ENCODE peak calls at places on chromosomes 6 and 20, in seven cellular contexts. G is non-pigmented ciliary epithelial cell, J is psoas muscle, T is left lung, N is Peyer's patch, K is NCI-H69, V is LHCN-M2. D is an unnamed sample.

GRCh38 chr6:24775520-24776058 is 852 bp downstream of the GMNN start:
- DNase-seq in G (no peak), J (no peak), T (no peak), N (no peak), K (peak), V (peak), D (no peak)

GRCh38 chr6:54874349-54875048 is 27.9 kb downstream of the FAM83B start:
- DNase-seq in G (no peak), J (no peak), T (no peak), N (no peak), K (peak), V (no peak), D (no peak)

GRCh38 chr6:37426945-37427510 is 6.0 kb upstream of the CMTR1 start:
- DNase-seq in G (no peak), J (no peak), T (no peak), N (no peak), K (peak), V (peak), D (no peak)

GRCh38 chr6:133368664-133369063 is 127.5 kb downstream of the EYA4 start:
- DNase-seq in G (no peak), J (peak), T (no peak), N (no peak), K (peak), V (no peak), D (no peak)

GRCh38 chr6:137416376-137417109 is 77.7 kb downstream of the OLIG3 start:
- DNase-seq in G (no peak), J (no peak), T (no peak), N (no peak), K (peak), V (peak), D (no peak)

GRCh38 chr20:15834857-15835256 is 738.4 kb downstream of the KIF16B start:
- DNase-seq in G (no peak), J (no peak), T (no peak), N (no peak), K (peak), V (peak), D (no peak)

GRCh38 chr6:96466149-96466863 is 55.3 kb upstream of the UFL1 start:
- DNase-seq in G (no peak), J (no peak), T (no peak), N (no peak), K (no peak), V (no peak), D (no peak)

GRCh38 chr20:59596690-59597089 is 7.7 kb upstream of the PHACTR3 start:
- DNase-seq in G (no peak), J (no peak), T (no peak), N (no peak), K (peak), V (no peak), D (no peak)

GRCh38 chr6:100664274-100665040 is 199.7 kb upstream of the SIM1 start:
- DNase-seq in G (no peak), J (no peak), T (no peak), N (no peak), K (peak), V (peak), D (no peak)

GRCh38 chr6:95203153-95203754 is 374.1 kb upstream of the MANEA start:
- DNase-seq in G (no peak), J (no peak), T (no peak), N (no peak), K (peak), V (peak), D (no peak)

GRCh38 chr6:925656-926213 is 232.8 kb upstream of the EXOC2 start:
- DNase-seq in G (no peak), J (no peak), T (no peak), N (no peak), K (no peak), V (no peak), D (no peak)

GRCh38 chr6:152635949-152636674 is 1.1 kb downstream of the SYNE1 start:
- DNase-seq in G (no peak), J (peak), T (peak), N (no peak), K (peak), V (peak), D (peak)

GRCh38 chr6:68059894-68060293 is 575.2 kb upstream of the ADGRB3 start:
- DNase-seq in G (no peak), J (no peak), T (no peak), N (no peak), K (no peak), V (no peak), D (no peak)

GRCh38 chr20:2210646-2211556 is 84.9 kb upstream of the TGM3 start:
- DNase-seq in G (peak), J (peak), T (peak), N (no peak), K (no peak), V (peak), D (no peak)

D was measured in substantia nigra.